ENCODE peak calls at places on chromosome 13, in four cellular contexts. M is HepG2, H is WTC11, Z is K562. B is an unnamed sample.

GRCh38 chr13:77536358-77536757 is 852 bp downstream of the SCEL start:
- DNase-seq in M (no peak), Z (no peak), H (no peak), B (no peak)

GRCh38 chr13:23513460-23513859 is 56.8 kb upstream of the TNFRSF19 start:
- DNase-seq in M (no peak), H (no peak), Z (no peak), B (no peak)

GRCh38 chr13:85543144-85543543 is 256.1 kb downstream of the SLITRK6 start:
- DNase-seq in Z (no peak), H (no peak), M (no peak), B (no peak)

GRCh38 chr13:46751811-46752635 is 44.9 kb downstream of the ESD start:
- DNase-seq in H (no peak), Z (no peak), M (no peak), B (no peak)

GRCh38 chr13:111531505-111531904 is 211.1 kb downstream of the TEX29 start:
- DNase-seq in M (no peak), H (no peak), Z (peak), B (peak)

GRCh38 chr13:49112782-49113525 is 107.2 kb upstream of the MLNR start:
- DNase-seq in H (no peak), M (no peak), Z (no peak), B (no peak)

GRCh38 chr13:34883381-34883780 is 58.7 kb upstream of the NBEA start:
- DNase-seq in Z (no peak), M (no peak), H (no peak), B (no peak)

GRCh38 chr13:97224544-97225324 is 2.6 kb downstream of the MBNL2 start:
- DNase-seq in Z (no peak), M (peak), H (no peak), B (peak)

DNA sequence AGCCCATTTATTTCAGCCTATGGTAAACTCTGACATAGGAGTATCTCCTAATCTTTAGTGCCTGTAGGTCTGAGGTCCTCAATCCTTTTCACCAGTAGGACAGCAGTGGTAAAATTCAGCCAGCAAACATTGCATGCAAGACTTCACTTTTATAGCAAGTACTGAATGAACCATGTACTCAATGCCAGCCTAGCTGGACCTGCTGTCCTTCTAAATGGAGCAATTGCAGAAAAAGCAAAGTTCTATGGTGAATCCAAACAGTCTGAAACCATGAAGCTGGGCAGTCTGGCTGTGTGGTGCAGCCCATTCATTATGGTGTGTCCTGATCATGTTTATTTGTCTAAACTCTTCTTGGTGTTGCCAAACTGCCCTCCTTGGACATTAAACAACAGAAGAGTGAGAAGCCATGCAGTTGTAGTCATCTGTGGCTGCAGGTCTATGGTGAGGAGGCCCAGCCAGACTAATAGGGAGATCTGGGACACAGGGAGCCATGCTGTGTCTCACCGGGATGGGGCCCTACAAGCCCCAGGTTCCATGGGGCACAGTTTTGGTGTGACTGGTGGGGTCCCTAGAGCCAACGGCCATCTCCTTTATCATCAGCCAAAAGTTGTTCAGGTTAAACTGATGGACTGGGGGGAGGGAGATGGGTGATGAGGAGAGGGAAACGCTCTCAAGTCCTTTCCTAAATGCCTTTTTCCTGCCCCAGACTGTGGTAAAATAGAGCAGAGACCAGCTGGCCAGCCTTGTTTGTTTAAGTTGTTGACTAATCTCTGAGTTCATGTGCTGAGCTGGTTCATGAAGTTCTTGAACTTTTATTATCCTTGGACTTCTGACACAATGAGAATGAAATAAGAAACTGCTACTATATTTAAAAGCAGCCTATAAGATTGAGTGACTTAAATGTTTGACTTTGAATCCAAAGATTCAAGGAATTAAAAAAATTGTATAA is 20.6 kb upstream of the TNFSF11 start:
- DNase-seq in H (no peak), M (no peak), Z (no peak), B (no peak)
- TF ChIP-seq ELF4 in H (no peak), M (no peak), Z (no peak), B (no peak)

GRCh38 chr13:29434217-29434940 is 161.1 kb downstream of the SLC7A1 start:
- DNase-seq in M (no peak), Z (no peak), H (no peak), B (no peak)
- TF ChIP-seq ELF4 in M (no peak), Z (no peak), H (no peak), B (no peak)

DNA sequence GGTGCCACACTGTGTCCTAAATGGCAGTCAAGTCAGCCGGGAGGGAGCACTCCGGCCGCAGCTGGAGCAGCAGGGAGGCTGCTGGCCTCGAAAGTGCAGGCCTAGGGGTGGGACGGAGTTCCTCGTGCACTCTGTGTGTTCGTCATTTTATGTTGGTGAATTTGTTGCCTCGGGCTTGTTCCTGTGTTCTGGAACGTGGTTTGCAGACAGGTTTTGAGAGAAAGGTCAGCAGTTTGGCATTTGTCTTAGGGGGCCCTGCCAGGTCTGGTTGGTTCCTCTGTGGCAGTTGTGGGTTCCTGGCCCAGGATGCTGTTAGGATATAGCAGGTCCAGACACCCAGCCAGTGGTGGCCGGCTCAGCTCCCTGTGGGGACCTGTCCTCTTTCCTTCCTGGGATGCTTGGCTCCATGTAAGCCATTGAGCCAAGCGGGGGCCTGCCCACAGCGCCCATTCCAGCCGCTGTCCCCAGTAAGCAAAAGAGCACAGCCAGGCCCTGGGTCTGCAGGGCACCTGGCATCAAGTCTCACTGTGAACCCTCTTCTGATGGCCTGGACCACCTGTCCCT is 30.0 kb downstream of the MPHOSPH8 start:
- DNase-seq in H (no peak), M (no peak), Z (no peak), B (no peak)
- TF ChIP-seq ELF4 in H (no peak), M (no peak), Z (no peak), B (no peak)

GRCh38 chr13:79866436-79866835 is 385.5 kb downstream of the NDFIP2 start:
- DNase-seq in M (no peak), Z (no peak), H (no peak), B (no peak)

GRCh38 chr13:79860757-79861156 is 379.8 kb downstream of the NDFIP2 start:
- DNase-seq in H (no peak), M (no peak), Z (no peak), B (no peak)

GRCh38 chr13:79861731-79862130 is 380.8 kb downstream of the NDFIP2 start:
- DNase-seq in H (no peak), Z (no peak), M (no peak), B (no peak)

GRCh38 chr13:79859756-79860155 is 378.8 kb downstream of the NDFIP2 start:
- DNase-seq in Z (no peak), M (no peak), H (no peak), B (no peak)

DNA sequence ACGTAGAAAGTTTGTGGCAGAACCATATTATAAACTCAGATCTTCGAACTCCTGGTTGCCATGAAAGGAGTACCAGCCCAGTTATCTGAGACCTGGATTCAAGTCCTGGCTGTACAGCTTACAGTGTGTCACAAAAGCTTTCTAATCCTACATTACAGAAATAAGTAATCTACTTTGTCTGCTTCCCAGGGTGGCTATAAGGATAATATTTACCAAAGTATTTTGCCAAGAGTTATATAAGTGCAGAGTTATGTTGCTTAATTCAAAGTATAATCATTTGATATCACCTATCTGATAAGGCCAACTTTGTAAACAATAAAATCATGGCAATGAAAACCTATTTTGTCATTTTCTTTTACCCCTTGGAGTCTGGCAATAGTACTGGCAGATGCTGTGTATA is 381.6 kb downstream of the NDFIP2 start:
- DNase-seq in Z (no peak), M (no peak), H (no peak), B (no peak)
- TF ChIP-seq ELF4 in Z (no peak), M (no peak), H (no peak), B (no peak)

GRCh38 chr13:75494491-75494890 is 12.5 kb upstream of the TBC1D4 start:
- DNase-seq in H (no peak), M (no peak), Z (no peak), B (no peak)

GRCh38 chr13:75492389-75492788 is 10.4 kb upstream of the TBC1D4 start:
- DNase-seq in Z (no peak), H (no peak), M (no peak), B (no peak)

GRCh38 chr13:75493156-75493555 is 11.2 kb upstream of the TBC1D4 start:
- DNase-seq in M (no peak), H (no peak), Z (no peak), B (no peak)

DNA sequence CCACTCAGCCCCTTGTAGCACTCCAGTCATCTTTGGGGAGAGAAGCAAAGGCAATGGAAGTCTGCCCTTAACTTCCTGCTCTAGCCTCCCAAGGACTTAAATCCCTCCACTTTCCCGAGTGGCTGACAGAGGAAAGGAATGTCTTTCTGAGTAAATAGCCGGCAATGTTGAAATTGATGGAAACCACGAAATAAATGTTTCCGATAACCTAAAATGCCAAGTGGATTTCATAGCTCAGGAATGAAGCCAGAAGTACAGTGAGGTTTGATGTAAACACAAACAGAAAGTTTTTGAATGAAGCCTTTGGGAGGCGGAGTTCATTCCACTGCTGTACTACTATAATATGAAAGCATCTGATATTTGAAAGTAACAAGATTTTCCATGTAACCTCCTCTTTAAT is 14.0 kb upstream of the TBC1D4 start:
- DNase-seq in H (no peak), M (no peak), Z (no peak), B (no peak)
- TF ChIP-seq ELF4 in H (no peak), M (no peak), Z (no peak), B (no peak)

GRCh38 chr13:72453161-72453560 is 274.3 kb downstream of the MZT1 start:
- DNase-seq in M (no peak), H (no peak), Z (no peak), B (no peak)
- TF ChIP-seq ELF4 in M (no peak), H (no peak), Z (no peak), B (no peak)

DNA sequence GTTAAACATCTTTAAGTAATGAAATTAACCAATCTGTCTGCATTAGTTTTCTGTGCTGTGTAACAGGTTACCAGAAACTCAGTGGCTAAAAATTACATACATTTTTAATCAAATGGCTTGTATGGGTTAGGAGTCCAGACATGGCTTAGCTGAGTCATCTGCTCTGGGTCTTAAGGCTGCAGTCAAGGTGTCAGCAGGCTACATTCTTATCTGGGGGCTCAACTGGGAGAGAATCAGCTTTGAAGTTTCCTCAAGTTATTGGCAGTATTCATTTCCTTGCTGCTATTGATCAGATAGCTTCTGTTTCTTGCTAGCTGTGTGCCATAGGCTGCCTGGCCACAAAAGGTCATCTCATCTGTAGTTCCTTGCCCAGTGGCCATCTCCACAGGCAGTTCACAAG is 1163.0 kb downstream of the DIAPH3 start:
- DNase-seq in H (no peak), M (no peak), Z (no peak), B (no peak)
- TF ChIP-seq ELF4 in H (no peak), M (no peak), Z (no peak), B (no peak)

B was measured in HEK293T.